ENCODE peak calls at places on chromosomes 13 and 19, in five cellular contexts. R is A549, U is colonic mucosa, O is pancreas, E is hepatocyte. A is an unnamed sample.

GRCh38 chr19:18785179-18786124 is 5.7 kb downstream of the COMP start:
- DNase-seq in R (peak; percentile 74), U (peak; percentile 94), O (peak; percentile 90), E (peak; percentile 84), A (peak; percentile 74)

GRCh38 chr19:2275588-2276428 is 6.2 kb downstream of the PEAK3 start:
- DNase-seq in R (no peak), U (peak; percentile 53), O (no peak), E (no peak), A (no peak)

GRCh38 chr13:42333613-42334328 is 61.8 kb downstream of the AKAP11 start:
- DNase-seq in R (peak; percentile 41), U (no peak), O (no peak), E (peak; percentile 43), A (peak; percentile 5)

GRCh38 chr13:75550159-75550567 is 572 bp downstream of the UCHL3 start:
- DNase-seq in R (peak; percentile 23), U (peak; percentile 62), O (no peak), E (peak; percentile 75), A (peak; percentile 27)

GRCh38 chr19:37074819-37075362 is 3.3 kb upstream of the ZNF420 start:
- DNase-seq in R (no peak), U (no peak), O (no peak), E (no peak), A (no peak)

GRCh38 chr13:80524447-80525215 is 183.7 kb upstream of the SPRY2 start:
- DNase-seq in R (no peak), U (no peak), O (no peak), E (no peak), A (no peak)

GRCh38 chr19:49502866-49503581 is 6.8 kb downstream of the RPS11 start:
- DNase-seq in R (peak; percentile 79), U (no peak), O (no peak), E (peak; percentile 85), A (no peak)

GRCh38 chr13:113581871-113582270 is 2.7 kb upstream of the TFDP1 start:
- DNase-seq in R (no peak), U (peak; percentile 14), O (no peak), E (no peak), A (no peak)

GRCh38 chr19:57664269-57665127 is 4.2 kb upstream of the ZSCAN4 start:
- DNase-seq in R (no peak), U (peak; percentile 47), O (peak; percentile 70), E (peak; percentile 78), A (peak; percentile 44)

GRCh38 chr19:42249149-42249750 is 5.7 kb downstream of the ERF start:
- DNase-seq in R (no peak), U (no peak), O (peak; percentile 80), E (no peak), A (no peak)

GRCh38 chr19:42250666-42251531 is 4.0 kb downstream of the ERF start:
- DNase-seq in R (no peak), U (no peak), O (peak; percentile 77), E (no peak), A (no peak)

GRCh38 chr19:42249769-42250168 is 5.2 kb downstream of the ERF start:
- DNase-seq in R (no peak), U (no peak), O (no peak), E (no peak), A (no peak)

GRCh38 chr19:42251572-42251990 is 3.3 kb downstream of the ERF start:
- DNase-seq in R (peak; percentile 50), U (no peak), O (no peak), E (no peak), A (no peak)

GRCh38 chr19:42250249-42250665 is 4.7 kb downstream of the ERF start:
- DNase-seq in R (no peak), U (no peak), O (peak; percentile 74), E (no peak), A (no peak)
- H3K4me3 ChIP-seq in R (no peak overlapping the region), U (no peak overlapping the region), O (no peak overlapping the region), E (no peak overlapping the region), A (no peak overlapping the region)

GRCh38 chr13:106518535-106518934 is 16.9 kb downstream of the EFNB2 start:
- DNase-seq in R (no peak), U (no peak), O (no peak), E (no peak), A (no peak)
- H3K4me1 ChIP-seq in R (no peaks in the 10 kb centered on the region), U (peaks cover 4% of the 10 kb centered on the region), O (no peaks in the 10 kb centered on the region), E (peaks cover 65% of the 10 kb centered on the region), A (peaks cover 6% of the 10 kb centered on the region)

GRCh38 chr13:102323012-102323411 is 78.8 kb downstream of the FGF14 start:
- DNase-seq in R (no peak), U (no peak), O (no peak), E (no peak), A (no peak)

GRCh38 chr13:102317593-102317992 is 84.3 kb downstream of the FGF14 start:
- DNase-seq in R (no peak), U (peak; percentile 55), O (no peak), E (peak; percentile 6), A (no peak)

GRCh38 chr13:102316732-102317131 is 85.1 kb downstream of the FGF14 start:
- DNase-seq in R (no peak), U (no peak), O (no peak), E (no peak), A (no peak)

GRCh38 chr13:102322211-102322610 is 79.6 kb downstream of the FGF14 start:
- DNase-seq in R (no peak), U (no peak), O (no peak), E (no peak), A (no peak)

GRCh38 chr13:102318233-102318632 is 83.6 kb downstream of the FGF14 start:
- DNase-seq in R (no peak), U (no peak), O (no peak), E (no peak), A (no peak)
- H3K27ac ChIP-seq in R (no peak overlapping the region), U (no peak overlapping the region), O (no peak overlapping the region), E (no peak overlapping the region), A (no peak overlapping the region)

GRCh38 chr19:17323274-17323972 is 11.2 kb downstream of the ANO8 start:
- DNase-seq in R (no peak), U (no peak), O (no peak), E (no peak), A (no peak)
- H3K4me3 ChIP-seq in R (no peak overlapping the region), U (no peak overlapping the region), O (no peak overlapping the region), E (no peak overlapping the region), A (no peak overlapping the region)

GRCh38 chr19:41553804-41554203 is 22.2 kb upstream of the CEACAM21 start:
- DNase-seq in R (no peak), U (no peak), O (no peak), E (no peak), A (no peak)

GRCh38 chr19:41552558-41552957 is 23.4 kb upstream of the CEACAM21 start:
- DNase-seq in R (no peak), U (no peak), O (no peak), E (no peak), A (no peak)

GRCh38 chr19:41551711-41552110 is 24.3 kb upstream of the CEACAM21 start:
- DNase-seq in R (no peak), U (no peak), O (no peak), E (no peak), A (no peak)

GRCh38 chr19:41554902-41555301 is 21.1 kb upstream of the CEACAM21 start:
- DNase-seq in R (no peak), U (no peak), O (no peak), E (no peak), A (no peak)

GRCh38 chr19:41555752-41556151 is 20.2 kb upstream of the CEACAM21 start:
- DNase-seq in R (no peak), U (no peak), O (no peak), E (no peak), A (no peak)
- H3K4me1 ChIP-seq in R (no peaks in the 10 kb centered on the region), U (no peaks in the 10 kb centered on the region), O (no peaks in the 10 kb centered on the region), E (no peaks in the 10 kb centered on the region), A (no peaks in the 10 kb centered on the region)

DNA sequence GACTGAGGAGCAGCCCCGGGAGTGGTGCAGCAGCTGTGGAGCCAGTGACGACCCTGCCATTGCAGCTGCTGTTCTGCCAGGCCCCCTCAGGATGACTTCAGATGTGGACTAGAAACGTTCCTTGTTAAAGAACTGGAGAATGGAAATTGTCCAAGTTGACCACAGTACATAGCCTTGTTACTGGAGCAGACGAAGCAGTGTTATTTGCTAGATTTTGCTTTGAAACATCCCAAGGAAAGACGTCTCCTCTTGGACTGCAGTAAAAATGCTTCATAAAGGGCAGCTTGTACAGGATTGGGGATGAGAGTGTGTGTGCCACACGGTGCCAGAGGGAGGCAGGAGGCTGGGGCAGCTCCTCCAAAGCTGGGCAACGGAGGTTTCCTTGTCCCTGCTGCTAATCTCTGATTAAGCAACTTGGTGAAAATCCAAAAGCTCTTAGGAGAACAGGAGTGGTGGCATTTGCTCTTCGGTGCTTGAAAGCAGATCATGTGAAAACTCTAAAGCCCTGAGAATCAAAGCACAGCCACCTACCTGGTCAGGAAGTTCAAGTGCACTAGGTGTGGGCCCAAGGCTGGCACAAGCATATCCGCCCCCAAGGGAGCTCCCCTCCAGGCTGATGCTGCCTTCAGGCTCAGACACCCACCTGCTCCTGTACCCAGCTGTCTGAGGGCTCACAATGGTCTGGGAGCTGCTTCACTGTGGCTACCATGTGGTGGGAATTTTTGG is 34.5 kb downstream of the SHISA2 start:
- DNase-seq in R (no peak), U (no peak), O (no peak), E (no peak), A (no peak)
- H3K27ac ChIP-seq in R (no peak overlapping the region), U (no peak overlapping the region), O (no peak overlapping the region), E (no peak overlapping the region), A (no peak overlapping the region)

GRCh38 chr19:41879080-41879479 is 2.0 kb downstream of the CD79A start:
- DNase-seq in R (no peak), U (no peak), O (no peak), E (no peak), A (no peak)
- H3K4me3 ChIP-seq in R (no peak overlapping the region), U (no peak overlapping the region), O (no peak overlapping the region), E (no peak overlapping the region), A (no peak overlapping the region)

GRCh38 chr13:93477238-93477637 is 250.6 kb downstream of the GPC6 start:
- DNase-seq in R (no peak), U (no peak), O (no peak), E (no peak), A (no peak)
- H3K4me1 ChIP-seq in R (no peaks in the 10 kb centered on the region), U (no peaks in the 10 kb centered on the region), O (no peaks in the 10 kb centered on the region), E (peaks cover 4% of the 10 kb centered on the region), A (peaks cover 7% of the 10 kb centered on the region)

A was measured in SJSA1.